ENCODE peak calls at places on chromosome 19, in four cellular contexts. K is fibroblast of villous mesenchyme; O is CD8-positive, alpha-beta T cell; L is gastrocnemius medialis. W is an unnamed sample.

GRCh38 chr19:341386-342127 is 3.0 kb downstream of the MIER2 start:
- DNase-seq in K (no peak), O (no peak), L (no peak), W (no peak)

GRCh38 chr19:6822311-6822670 is 49.8 kb downstream of the VAV1 start:
- DNase-seq in K (no peak), O (no peak), L (no peak), W (no peak)

GRCh38 chr19:46714523-46715106 is 2.3 kb downstream of the PRKD2 start:
- DNase-seq in L (no peak), O (peak; percentile 31), K (peak; percentile 50), W (no peak)

GRCh38 chr19:42188665-42189064 is 28.8 kb downstream of the DEDD2 start:
- DNase-seq in K (no peak), L (no peak), O (no peak), W (no peak)

GRCh38 chr19:15448778-15449619 is 757 bp downstream of the WIZ start:
- DNase-seq in K (no peak), O (no peak), L (peak; percentile 30), W (no peak)

GRCh38 chr19:6509118-6509971 is 7.2 kb upstream of the TUBB4A start:
- DNase-seq in O (no peak), L (peak; percentile 56), K (no peak), W (no peak)

GRCh38 chr19:42352893-42353259 is 27.4 kb downstream of the MEGF8 start:
- DNase-seq in O (no peak), K (no peak), L (no peak), W (no peak)

GRCh38 chr19:52139291-52140076 is at the start of gene ZNF616:
- DNase-seq in O (peak; percentile 97), L (peak; percentile 96), K (peak; percentile 96), W (peak; percentile 96)

GRCh38 chr19:33261511-33262192 is 36.0 kb upstream of the SLC7A10 start:
- DNase-seq in O (no peak), K (no peak), L (no peak), W (no peak)

GRCh38 chr19:3653865-3654513 is 27.4 kb upstream of the CACTIN start:
- DNase-seq in O (no peak), L (no peak), K (no peak), W (no peak)

GRCh38 chr19:35345671-35346111 is 2.0 kb upstream of the FFAR1 start:
- DNase-seq in K (no peak), O (no peak), L (no peak), W (no peak)

GRCh38 chr19:33673996-33674395 is 52.2 kb downstream of the CHST8 start:
- DNase-seq in K (no peak), O (no peak), L (no peak), W (no peak)

GRCh38 chr19:55492362-55492944 is 4.2 kb downstream of the SSC5D start:
- DNase-seq in O (no peak), L (no peak), K (no peak), W (no peak)

GRCh38 chr19:33290082-33290815 is 12.1 kb downstream of the CEBPA start:
- DNase-seq in L (no peak), O (no peak), K (no peak), W (no peak)

GRCh38 chr19:30358319-30358718 is 13.9 kb upstream of the ZNF536 start:
- DNase-seq in O (no peak), K (no peak), L (no peak), W (no peak)

GRCh38 chr19:46785054-46785979 is 3.1 kb downstream of the SLC1A5 start:
- DNase-seq in K (peak; percentile 16), L (no peak), O (no peak), W (peak; percentile 9)

GRCh38 chr19:35344511-35345031 is 3.1 kb upstream of the FFAR1 start:
- DNase-seq in L (no peak), K (no peak), O (no peak), W (no peak)

GRCh38 chr19:11560404-11560988 is 1.5 kb upstream of the ELOF1 start:
- DNase-seq in O (no peak), K (peak; percentile 76), L (no peak), W (peak; percentile 89)

GRCh38 chr19:33868821-33869412 is 72.2 kb downstream of the KCTD15 start:
- DNase-seq in K (peak; percentile 17), L (no peak), O (no peak), W (peak; percentile 51)

GRCh38 chr19:46902402-46902766 is 41.6 kb downstream of the ARHGAP35 start:
- DNase-seq in O (no peak), L (no peak), K (no peak), W (no peak)

GRCh38 chr19:33947565-33947964 is 150.9 kb downstream of the KCTD15 start:
- DNase-seq in L (no peak), O (no peak), K (no peak), W (peak; percentile 1)

GRCh38 chr19:14476663-14477401 is 1.7 kb upstream of the PTGER1 start:
- DNase-seq in L (no peak), K (peak; percentile 88), O (peak; percentile 32), W (peak; percentile 90)

GRCh38 chr19:33429891-33430673 is 56.6 kb downstream of the CEBPG start:
- DNase-seq in L (no peak), O (no peak), K (no peak), W (no peak)

GRCh38 chr19:4007836-4008539 is 452 bp downstream of the PIAS4 start:
- DNase-seq in O (no peak), K (no peak), L (no peak), W (peak; percentile 30)

GRCh38 chr19:46959962-46960556 is 59.6 kb upstream of the NPAS1 start:
- DNase-seq in L (no peak), K (no peak), O (no peak), W (peak; percentile 53)

GRCh38 chr19:7710616-7711015 is 8.7 kb upstream of the FCER2 start:
- DNase-seq in L (no peak), K (no peak), O (no peak), W (no peak)

GRCh38 chr19:2775556-2776430 is 7.3 kb downstream of the SGTA start:
- DNase-seq in O (peak; percentile 33), K (peak; percentile 88), L (peak; percentile 57), W (peak; percentile 63)

GRCh38 chr19:38266070-38266469 is 1.7 kb downstream of the SPINT2 start:
- DNase-seq in L (no peak), O (no peak), K (no peak), W (no peak)

GRCh38 chr19:38265213-38265861 is 964 bp downstream of the SPINT2 start:
- DNase-seq in K (no peak), L (no peak), O (no peak), W (peak; percentile 50)

GRCh38 chr19:38262585-38263268 is 1.6 kb upstream of the SPINT2 start:
- DNase-seq in L (no peak), K (no peak), O (no peak), W (no peak)

GRCh38 chr19:38263696-38264485 is 482 bp upstream of the SPINT2 start:
- DNase-seq in O (peak; percentile 42), L (no peak), K (peak; percentile 43), W (peak; percentile 44)

GRCh38 chr19:38264486-38265212 is at the start of gene SPINT2:
- DNase-seq in K (no peak), O (peak; percentile 12), L (no peak), W (no peak)
- H3K4me3 ChIP-seq in K (peak within 1 kb of the TSS; percentile 55), O (peak within 1 kb of the TSS; percentile 89), L (peak within 1 kb of the TSS; percentile 58), W (peak within 1 kb of the TSS; percentile 54)

DNA sequence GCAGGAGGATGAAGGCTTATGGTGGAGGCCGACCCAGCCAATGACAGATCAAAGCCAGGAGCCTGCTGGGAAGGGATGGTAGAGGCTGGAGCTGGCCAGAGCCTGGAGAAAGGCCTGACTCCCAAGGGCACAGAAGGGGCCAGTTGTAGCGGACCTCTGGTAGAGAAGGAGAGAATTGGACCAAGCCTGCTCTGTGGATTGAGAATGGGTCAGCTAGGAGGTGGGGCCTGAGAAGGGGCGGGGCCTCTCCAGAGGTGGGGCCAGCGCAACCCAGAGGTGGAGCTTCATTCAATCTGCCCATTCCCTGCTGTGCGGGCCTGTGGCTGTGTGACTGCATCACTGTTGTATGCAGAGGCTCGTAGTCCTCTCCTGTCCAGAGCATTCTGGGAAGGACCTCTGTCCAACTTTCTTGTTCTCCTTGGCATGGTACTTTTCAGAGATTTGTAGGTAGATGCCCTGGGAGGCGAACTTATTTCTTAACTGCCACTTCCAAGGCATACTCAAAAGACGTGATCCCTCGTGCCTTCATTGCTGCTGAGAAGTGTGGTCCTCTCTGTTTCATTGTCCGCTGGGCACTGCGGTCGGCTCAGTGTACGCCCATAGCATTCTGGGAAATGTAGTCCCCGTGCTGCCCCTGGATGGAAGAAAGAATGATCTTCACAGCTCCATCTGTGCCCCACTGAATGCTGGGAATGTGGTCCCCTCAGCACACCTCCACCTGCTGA is 6.7 kb downstream of the GRIN2D start:
- DNase-seq in O (no peak), K (peak; percentile 52), L (peak; percentile 38), W (peak; percentile 91)
- H3K4me3 ChIP-seq in O (no peak overlapping the region), K (peak overlapping the region; percentile 21), L (no peak overlapping the region), W (peak overlapping the region; percentile 11)

GRCh38 chr19:45154064-45154827 is 6.5 kb downstream of the NKPD1 start:
- DNase-seq in K (peak; percentile 96), O (no peak), L (no peak), W (peak; percentile 96)
- H3K4me3 ChIP-seq in K (no peak overlapping the region), O (no peak overlapping the region), L (no peak overlapping the region), W (no peak overlapping the region)

DNA sequence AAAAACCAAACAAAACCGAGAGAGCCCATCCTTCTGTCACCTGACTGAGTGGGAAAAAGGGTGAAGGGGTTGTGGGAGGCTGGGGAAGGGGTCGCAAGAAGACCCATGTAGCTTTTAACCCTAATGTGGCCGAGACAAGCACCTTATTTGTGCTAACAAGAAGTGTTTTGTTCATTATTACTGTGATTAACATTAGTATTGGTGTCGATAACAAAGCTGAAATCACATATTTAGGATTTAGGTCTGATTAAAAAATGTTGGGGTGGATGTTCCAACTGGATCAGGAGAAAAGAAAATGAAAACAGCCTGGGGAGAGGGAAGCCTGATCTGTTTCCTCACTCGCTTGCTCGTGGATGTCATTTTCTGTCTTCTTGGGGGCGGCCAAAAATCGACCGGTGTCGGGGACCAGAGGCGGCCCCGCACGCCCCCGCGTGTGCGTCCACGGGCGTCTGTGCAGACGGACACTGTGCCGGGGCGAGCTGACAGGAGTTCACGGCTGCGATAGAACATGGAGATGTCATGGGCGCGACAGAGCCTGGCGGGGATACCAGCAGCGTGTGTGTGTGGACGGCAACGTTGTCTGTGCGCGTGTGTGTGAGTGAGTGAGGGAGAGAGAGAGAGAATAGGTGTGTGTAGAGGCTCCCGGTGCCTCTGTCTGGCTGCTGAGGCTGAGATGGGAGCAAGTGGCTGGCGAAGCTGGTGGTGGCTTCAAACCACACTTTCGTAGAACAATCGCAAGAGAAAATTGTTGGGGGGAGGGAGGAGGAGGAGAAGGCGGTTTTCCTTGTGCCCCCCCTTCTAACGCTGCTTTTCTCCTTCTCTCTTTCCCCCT is 29.1 kb downstream of the NFIX start:
- DNase-seq in K (no peak), L (peak; percentile 31), O (no peak), W (peak; percentile 30)
- H3K4me3 ChIP-seq in K (peak overlapping the region; percentile 67), L (peak overlapping the region; percentile 43), O (peak overlapping the region; percentile 17), W (peak overlapping the region; percentile 58)

GRCh38 chr19:38684078-38684861 is 36.8 kb downstream of the ACTN4 start:
- DNase-seq in O (no peak), L (peak; percentile 86), K (peak; percentile 96), W (peak; percentile 90)
- H3K4me3 ChIP-seq in O (no peak overlapping the region), L (no peak overlapping the region), K (no peak overlapping the region), W (no peak overlapping the region)

W was measured in choroid plexus epithelial cell.